ENCODE peak calls at places on chromosomes 4 and X, in five cellular contexts. P is neuronal stem cell, J is H9, W is mesendoderm, L is H1. D is an unnamed sample.

GRCh38 chr4:98976716-98977115 is 18.8 kb upstream of the METAP1 start:
- DNase-seq in P (no peak), J (no peak), W (no peak), L (no peak), D (no peak)

GRCh38 chr4:181968371-181968770 is 274.8 kb upstream of the TENM3 start:
- DNase-seq in P (no peak), J (no peak), W (no peak), L (no peak), D (no peak)

GRCh38 chrX:70132244-70132643 is 1.0 kb upstream of the IGBP1 start:
- DNase-seq in P (no peak), J (no peak), W (no peak), L (no peak), D (no peak)

GRCh38 chr4:78557841-78558240 is 6.3 kb downstream of the ANXA3 start:
- DNase-seq in P (no peak), J (no peak), W (no peak), L (no peak), D (no peak)

GRCh38 chr4:78532046-78532445 is 19.5 kb upstream of the ANXA3 start:
- DNase-seq in P (no peak), J (no peak), W (no peak), L (no peak), D (no peak)

GRCh38 chr4:8840816-8841455 is 30.7 kb downstream of the HMX1 start:
- DNase-seq in P (no peak), J (peak; percentile 20), W (no peak), L (peak; percentile 28), D (no peak)

GRCh38 chr4:41216294-41217019 is 2.1 kb upstream of the APBB2 start:
- DNase-seq in P (peak; percentile 69), J (peak; percentile 93), W (peak; percentile 91), L (peak; percentile 91), D (peak; percentile 83)

GRCh38 chr4:88017516-88018302 is 10.3 kb downstream of the PKD2 start:
- DNase-seq in P (no peak), J (no peak), W (no peak), L (no peak), D (peak; percentile 96)

GRCh38 chrX:11273544-11273943 is 19.7 kb upstream of the AMELX start:
- DNase-seq in P (no peak), J (no peak), W (no peak), L (no peak), D (peak; percentile 50)

GRCh38 chrX:114344756-114345155 is 239.1 kb upstream of the HTR2C start:
- DNase-seq in P (peak; percentile 17), J (no peak), W (peak; percentile 65), L (no peak), D (peak; percentile 42)

GRCh38 chrX:6299724-6300123 is 71.1 kb upstream of the NLGN4X start:
- DNase-seq in P (no peak), J (no peak), W (no peak), L (no peak), D (no peak)

GRCh38 chrX:30196322-30196721 is 19.0 kb upstream of the MAGEB2 start:
- DNase-seq in P (no peak), J (no peak), W (peak; percentile 66), L (no peak), D (peak; percentile 23)

GRCh38 chr4:23962462-23962861 is 72.6 kb upstream of the PPARGC1A start:
- DNase-seq in P (no peak), J (no peak), W (no peak), L (no peak), D (no peak)

GRCh38 chrX:13876652-13877051 is 59.8 kb upstream of the GPM6B start:
- DNase-seq in P (no peak), J (no peak), W (no peak), L (no peak), D (peak; percentile 57)

GRCh38 chrX:104668550-104668949 is 102.6 kb downstream of the IL1RAPL2 start:
- DNase-seq in P (no peak), J (no peak), W (peak; percentile 26), L (no peak), D (peak; percentile 37)

GRCh38 chr4:184446132-184446531 is 28.2 kb downstream of the IRF2 start:
- DNase-seq in P (no peak), J (no peak), W (no peak), L (no peak), D (no peak)

GRCh38 chrX:19372170-19373033 is 28.7 kb downstream of the PDHA1 start:
- DNase-seq in P (peak; percentile 53), J (peak; percentile 71), W (peak; percentile 74), L (peak; percentile 74), D (peak; percentile 69)

GRCh38 chrX:9757366-9757765 is 8.3 kb downstream of the GPR143 start:
- DNase-seq in P (no peak), J (no peak), W (no peak), L (no peak), D (no peak)

GRCh38 chr4:3041192-3042142 is 32.9 kb downstream of the HTT-AS start:
- DNase-seq in P (no peak), J (peak; percentile 55), W (peak; percentile 26), L (peak; percentile 64), D (peak; percentile 75)

GRCh38 chr4:18322111-18322510 is 300.6 kb upstream of the LCORL start:
- DNase-seq in P (no peak), J (no peak), W (no peak), L (no peak), D (no peak)

GRCh38 chr4:38382492-38382891 is 281.5 kb upstream of the KLF3 start:
- DNase-seq in P (no peak), J (no peak), W (peak; percentile 3), L (no peak), D (peak; percentile 46)

GRCh38 chr4:40976343-40976742 is 226.6 kb downstream of the NSUN7 start:
- DNase-seq in P (peak; percentile 45), J (no peak), W (peak; percentile 63), L (no peak), D (peak; percentile 77)

GRCh38 chrX:119427024-119427794 is 28.1 kb downstream of the SLC25A43 start:
- DNase-seq in P (no peak), J (no peak), W (no peak), L (no peak), D (peak; percentile 18)

GRCh38 chrX:11893933-11894710 is 136.1 kb downstream of the MSL3 start:
- DNase-seq in P (no peak), J (no peak), W (no peak), L (no peak), D (no peak)

GRCh38 chr4:112515278-112516075 is 503 bp downstream of the NEUROG2 start:
- DNase-seq in P (peak; percentile 42), J (peak; percentile 63), W (peak; percentile 60), L (peak; percentile 79), D (peak; percentile 47)

GRCh38 chrX:53732797-53733196 is 46.3 kb upstream of the HUWE1 start:
- DNase-seq in P (no peak), J (no peak), W (no peak), L (no peak), D (no peak)

GRCh38 chr4:31007858-31008257 is 287.7 kb downstream of the PCDH7 start:
- DNase-seq in P (no peak), J (no peak), W (no peak), L (no peak), D (peak; percentile 26)

GRCh38 chrX:37608156-37608555 is 36.7 kb downstream of the LANCL3 start:
- DNase-seq in P (no peak), J (peak; percentile 36), W (peak; percentile 3), L (no peak), D (no peak)

GRCh38 chr4:77893451-77893850 is 30.8 kb downstream of the MRPL1 start:
- DNase-seq in P (no peak), J (no peak), W (no peak), L (no peak), D (no peak)

GRCh38 chr4:126778348-126778747 is 854.4 kb upstream of the INTU start:
- DNase-seq in P (no peak), J (no peak), W (no peak), L (no peak), D (peak; percentile 64)

GRCh38 chr4:76504613-76505465 is 69.8 kb downstream of the SHROOM3 start:
- DNase-seq in P (no peak), J (no peak), W (peak; percentile 62), L (no peak), D (peak; percentile 65)

GRCh38 chrX:33183366-33183765 is 28.0 kb downstream of the DMD start:
- DNase-seq in P (no peak), J (no peak), W (peak; percentile 51), L (no peak), D (peak; percentile 43)

GRCh38 chrX:115068896-115069295 is 51.5 kb upstream of the IL13RA2 start:
- DNase-seq in P (no peak), J (no peak), W (no peak), L (no peak), D (no peak)

GRCh38 chr4:181966084-181966483 is 277.1 kb upstream of the TENM3 start:
- DNase-seq in P (no peak), J (no peak), W (peak; percentile 3), L (no peak), D (no peak)

GRCh38 chr4:152095701-152096070 is 334.9 kb upstream of the GATB start:
- DNase-seq in P (no peak), J (no peak), W (no peak), L (no peak), D (peak; percentile 24)

DNA sequence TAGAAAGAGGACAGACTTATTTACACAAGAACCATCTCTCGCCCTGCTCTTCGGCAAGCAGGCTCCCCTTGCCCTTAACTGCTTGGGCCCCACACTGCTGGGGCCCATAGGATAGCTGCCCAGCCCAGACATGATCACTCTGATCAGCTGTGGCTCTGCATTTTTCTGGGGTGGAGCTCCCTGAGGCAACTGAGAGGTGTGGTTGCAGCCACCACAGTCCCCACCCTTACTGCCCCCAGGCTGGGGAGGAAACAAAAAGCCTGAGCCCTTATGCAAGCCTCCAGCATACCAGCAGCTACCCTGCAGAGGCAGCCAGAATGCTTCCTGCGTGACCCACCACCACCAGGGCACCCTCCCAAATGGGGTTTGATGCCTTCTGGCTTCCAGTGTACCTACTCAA is 185.5 kb upstream of the ZCCHC13 start:
- DNase-seq in P (no peak), J (no peak), W (peak; percentile 38), L (no peak), D (no peak)
- H2BK5ac ChIP-seq in P (no peak overlapping the region), J (no peak overlapping the region), W (no peak overlapping the region), L (no peak overlapping the region), D (no peak overlapping the region)

GRCh38 chr4:148373093-148373492 is 69.1 kb downstream of the NR3C2 start:
- DNase-seq in P (no peak), J (no peak), W (no peak), L (no peak), D (no peak)
- H2BK5ac ChIP-seq in P (no peak overlapping the region), J (no peak overlapping the region), W (no peak overlapping the region), L (no peak overlapping the region), D (no peak overlapping the region)

DNA sequence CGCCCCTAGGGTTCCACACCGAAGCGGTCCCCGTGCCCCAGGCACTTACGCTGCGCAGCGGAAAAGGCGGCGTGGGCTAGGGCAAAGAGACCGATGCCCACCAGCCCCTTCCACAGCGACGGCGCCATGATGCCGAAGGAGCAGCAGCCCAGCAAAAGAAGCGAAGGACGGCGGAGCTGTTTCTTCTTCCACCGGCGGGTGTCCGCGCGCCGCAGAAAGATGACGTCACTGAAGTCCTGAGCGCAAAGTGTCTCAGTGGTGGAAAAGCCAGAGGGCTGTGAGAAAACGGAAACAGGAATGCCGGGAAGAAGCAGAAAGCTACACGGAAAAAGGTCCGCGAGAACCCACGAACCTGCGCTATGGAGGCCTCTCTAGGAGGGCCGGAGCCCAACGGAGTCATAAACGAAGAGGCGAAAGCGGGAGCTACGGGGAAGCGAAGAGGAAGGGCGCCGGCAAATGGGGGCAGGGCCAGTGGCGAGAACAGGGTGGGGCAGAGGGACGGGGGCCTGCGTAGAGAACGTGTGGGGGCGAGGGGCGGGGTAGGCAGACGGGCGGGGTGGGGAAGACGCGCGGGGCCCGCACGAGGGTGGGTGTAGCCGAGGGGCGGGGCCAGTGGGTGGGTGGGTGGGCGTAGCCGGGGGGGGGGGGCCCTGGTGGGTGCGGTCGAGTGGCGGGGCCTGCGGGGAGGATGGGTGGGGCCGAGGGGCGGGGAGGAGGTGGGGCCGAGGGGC is at the start of gene MMGT1:
- DNase-seq in P (peak; percentile 73), J (peak; percentile 80), W (peak; percentile 89), L (peak; percentile 83), D (peak; percentile 88)
- H2BK5ac ChIP-seq in P (no peak within 1 kb of the TSS), J (no peak within 1 kb of the TSS), W (no peak within 1 kb of the TSS), L (no peak within 1 kb of the TSS), D (peak within 1 kb of the TSS; percentile 25)

GRCh38 chr4:122901621-122902020 is 20.8 kb downstream of the NUDT6 start:
- DNase-seq in P (no peak), J (no peak), W (no peak), L (no peak), D (no peak)
- H2BK5ac ChIP-seq in P (no peak overlapping the region), J (no peak overlapping the region), W (no peak overlapping the region), L (no peak overlapping the region), D (no peak overlapping the region)